ENCODE peak calls at places on chromosome 2, in ten cellular contexts. H is foreskin fibroblast, I is thyroid gland, B is A549, T is renal cortical epithelial cell, G is thoracic aorta, F is midbrain, M is A172, A is iPS-NIHi11, R is T-helper 22 cell. V is an unnamed sample.
A peak's percentile ranks its signal among the peaks of the same experiment; 100 is the strongest.

GRCh38 chr2:8478133-8478793 is 203.6 kb upstream of the ID2 start:
- DNase-seq in M (no peak), G (no peak), B (no peak), A (no peak), F (no peak), T (peak; percentile 71), H (no peak), R (no peak), I (no peak), V (no peak)

GRCh38 chr2:146852661-146853060 is 992.2 kb upstream of the ACVR2A start:
- DNase-seq in F (no peak), I (no peak), A (no peak), T (no peak), B (no peak), H (no peak), M (no peak), G (no peak), R (no peak), V (no peak)

GRCh38 chr2:144082327-144082726 is 437.6 kb downstream of the ZEB2 start:
- DNase-seq in G (no peak), A (no peak), I (no peak), B (no peak), H (no peak), T (no peak), R (no peak), F (no peak), M (no peak), V (no peak)

GRCh38 chr2:27407798-27408491 is 1.4 kb downstream of the PPM1G start:
- DNase-seq in B (peak; percentile 78), M (peak; percentile 55), T (peak; percentile 63), H (peak; percentile 38), A (peak; percentile 70), F (no peak), I (peak; percentile 18), R (no peak), G (no peak), V (peak; percentile 40)

GRCh38 chr2:37688771-37689468 is 17.5 kb upstream of the CDC42EP3 start:
- DNase-seq in G (no peak), M (peak; percentile 96), R (no peak), H (peak; percentile 69), T (peak; percentile 95), F (no peak), I (no peak), A (peak; percentile 21), B (peak; percentile 66), V (peak; percentile 88)

GRCh38 chr2:223260681-223261080 is 208.7 kb downstream of the KCNE4 start:
- DNase-seq in A (no peak), M (peak; percentile 65), H (no peak), R (no peak), T (peak; percentile 53), G (no peak), F (no peak), B (no peak), I (no peak), V (peak; percentile 60)

GRCh38 chr2:62705859-62706720 is 577 bp downstream of the EHBP1 start:
- DNase-seq in B (peak; percentile 80), I (peak; percentile 69), A (peak; percentile 60), T (peak; percentile 31), F (peak; percentile 44), G (peak; percentile 27), M (peak; percentile 54), H (peak; percentile 50), R (peak; percentile 7), V (peak; percentile 49)

GRCh38 chr2:222592176-222592575 is 63.7 kb downstream of the FARSB start:
- DNase-seq in I (no peak), M (no peak), F (no peak), G (no peak), B (no peak), R (no peak), A (no peak), H (no peak), T (no peak), V (no peak)

GRCh38 chr2:7523557-7524210 is 606.5 kb downstream of the RNF144A start:
- DNase-seq in R (no peak), A (no peak), M (no peak), B (no peak), F (no peak), H (peak; percentile 56), I (no peak), T (no peak), G (no peak), V (no peak)

GRCh38 chr2:217743980-217744761 is 258.6 kb downstream of the TNS1 start:
- DNase-seq in G (no peak), M (no peak), R (no peak), A (no peak), T (no peak), B (no peak), I (no peak), F (peak; percentile 45), H (no peak), V (no peak)

GRCh38 chr2:33107690-33108482 is 161.1 kb downstream of the LTBP1 start:
- DNase-seq in A (no peak), T (no peak), I (no peak), B (no peak), F (no peak), H (no peak), R (no peak), M (peak; percentile 22), G (no peak), V (no peak)

GRCh38 chr2:9782197-9782719 is 61.0 kb upstream of the TAF1B start:
- DNase-seq in A (no peak), R (peak; percentile 81), G (no peak), B (peak; percentile 59), I (peak; percentile 25), F (no peak), M (no peak), T (peak; percentile 82), H (no peak), V (no peak)

GRCh38 chr2:224098473-224098872 is 59.4 kb upstream of the SERPINE2 start:
- DNase-seq in G (no peak), R (no peak), B (no peak), A (no peak), T (no peak), I (no peak), H (no peak), M (no peak), F (peak; percentile 3), V (no peak)

GRCh38 chr2:228875152-228875875 is 395.8 kb downstream of the PID1 start:
- DNase-seq in A (no peak), R (no peak), M (peak; percentile 26), B (no peak), T (peak; percentile 0), G (no peak), F (no peak), I (no peak), H (peak; percentile 69), V (no peak)

GRCh38 chr2:208369091-208369490 is 37.5 kb upstream of the PTH2R start:
- DNase-seq in B (peak; percentile 47), R (no peak), M (no peak), T (peak; percentile 95), G (no peak), I (no peak), F (no peak), A (no peak), H (peak; percentile 32), V (no peak)

GRCh38 chr2:64479259-64480198 is 25.6 kb downstream of the LGALSL start:
- DNase-seq in B (no peak), T (no peak), F (no peak), I (no peak), G (no peak), H (no peak), M (no peak), A (no peak), R (no peak), V (no peak)

GRCh38 chr2:201633862-201634261 is 9.4 kb downstream of the TMEM237 start:
- DNase-seq in I (no peak), M (no peak), H (no peak), B (no peak), G (no peak), T (no peak), F (no peak), A (no peak), R (no peak), V (no peak)

GRCh38 chr2:7774481-7774880 is 857.3 kb downstream of the RNF144A start:
- DNase-seq in B (no peak), M (no peak), I (no peak), A (no peak), G (no peak), T (no peak), H (no peak), R (no peak), F (no peak), V (no peak)

GRCh38 chr2:168392031-168392430 is 64.0 kb upstream of the CERS6 start:
- DNase-seq in A (no peak), R (no peak), T (no peak), M (no peak), G (no peak), F (no peak), H (no peak), I (no peak), B (no peak), V (no peak)

GRCh38 chr2:163553601-163554000 is 182.2 kb downstream of the FIGN start:
- DNase-seq in A (no peak), I (no peak), M (no peak), B (no peak), T (peak; percentile 70), G (no peak), R (no peak), H (no peak), F (no peak), V (no peak)

GRCh38 chr2:218883491-218884490 is 3.1 kb downstream of the WNT10A start:
- DNase-seq in I (peak; percentile 25), F (no peak), G (no peak), T (no peak), R (no peak), H (no peak), B (no peak), M (no peak), A (peak; percentile 57), V (no peak)

GRCh38 chr2:203994735-203995134 is 58.2 kb downstream of the ICOS start:
- DNase-seq in T (no peak), M (no peak), I (no peak), A (no peak), F (no peak), R (no peak), G (no peak), B (no peak), H (no peak), V (no peak)

V was measured in SJSA1.